ENCODE peak calls at places on chromosome 1, in nine cellular contexts. T is heart right ventricle; C is lower lobe of right lung; K is tibial artery; U is astrocyte of the spinal cord; B is neuronal stem cell; X is fibroblast of lung; F is small intestine; R is CD4-positive, alpha-beta memory T cell. E is an unnamed sample.
A peak's percentile ranks its signal among the peaks of the same experiment; 100 is the strongest.

GRCh38 chr1:7703321-7704213 is 67.5 kb upstream of the VAMP3 start:
- DNase-seq in T (no peak), C (no peak), K (peak; percentile 64), U (no peak), B (peak; percentile 51), X (no peak), F (no peak), R (peak; percentile 43), E (no peak)

GRCh38 chr1:75708910-75709309 is 15.6 kb upstream of the ACADM start:
- DNase-seq in T (no peak), C (no peak), K (no peak), U (no peak), B (no peak), X (peak; percentile 5), F (no peak), R (no peak), E (no peak)

GRCh38 chr1:55965981-55966461 is 613.3 kb downstream of the PLPP3 start:
- DNase-seq in T (no peak), C (no peak), K (no peak), U (peak; percentile 78), B (no peak), X (no peak), F (no peak), R (no peak), E (no peak)

GRCh38 chr1:202056644-202057334 is 46.4 kb downstream of the ELF3 start:
- DNase-seq in T (peak; percentile 61), C (peak; percentile 83), K (no peak), U (no peak), B (no peak), X (no peak), F (peak; percentile 93), R (no peak), E (no peak)

GRCh38 chr1:22776051-22776611 is 65.5 kb downstream of the EPHB2 start:
- DNase-seq in T (no peak), C (no peak), K (no peak), U (no peak), B (no peak), X (no peak), F (no peak), R (no peak), E (no peak)

GRCh38 chr1:45334308-45335245 is 5.4 kb upstream of the TOE1 start:
- DNase-seq in T (peak; percentile 51), C (no peak), K (no peak), U (no peak), B (no peak), X (no peak), F (no peak), R (no peak), E (peak; percentile 27)

GRCh38 chr1:20472860-20473711 is 12.9 kb downstream of the CAMK2N1 start:
- DNase-seq in T (peak; percentile 70), C (no peak), K (no peak), U (peak; percentile 28), B (peak; percentile 78), X (peak; percentile 67), F (peak; percentile 70), R (no peak), E (peak; percentile 63)

GRCh38 chr1:112337028-112337531 is 58.9 kb upstream of the CTTNBP2NL start:
- DNase-seq in T (peak; percentile 36), C (peak; percentile 56), K (no peak), U (no peak), B (no peak), X (peak; percentile 39), F (peak; percentile 19), R (no peak), E (peak; percentile 64)

GRCh38 chr1:38789498-38790169 is 69.9 kb downstream of the RRAGC start:
- DNase-seq in T (no peak), C (no peak), K (no peak), U (no peak), B (no peak), X (no peak), F (no peak), R (no peak), E (no peak)

GRCh38 chr1:57986432-57986831 is 560.1 kb downstream of the OMA1 start:
- DNase-seq in T (no peak), C (no peak), K (no peak), U (no peak), B (no peak), X (no peak), F (no peak), R (no peak), E (no peak)

GRCh38 chr1:113887776-113888175 is 395 bp upstream of the BCL2L15 start:
- DNase-seq in T (no peak), C (no peak), K (no peak), U (no peak), B (no peak), X (no peak), F (peak; percentile 89), R (no peak), E (no peak)
- H3K4me3 ChIP-seq in T (no peak overlapping the region), C (no peak overlapping the region), K (no peak overlapping the region), U (no peak overlapping the region), B (no peak overlapping the region), X (no peak overlapping the region), F (no peak overlapping the region), R (no peak overlapping the region), E (no peak overlapping the region)

GRCh38 chr1:30816211-30817082 is 58.9 kb upstream of the LAPTM5 start:
- DNase-seq in T (peak; percentile 81), C (no peak), K (peak; percentile 61), U (peak; percentile 85), B (peak; percentile 95), X (peak; percentile 83), F (no peak), R (no peak), E (peak; percentile 62)
- H3K4me3 ChIP-seq in T (no peak overlapping the region), C (no peak overlapping the region), K (no peak overlapping the region), U (no peak overlapping the region), B (peak overlapping the region; percentile 2), X (no peak overlapping the region), F (no peak overlapping the region), R (no peak overlapping the region), E (no peak overlapping the region)

GRCh38 chr1:210313046-210313445 is 15.7 kb upstream of the HHAT start:
- DNase-seq in T (no peak), C (no peak), K (no peak), U (no peak), B (no peak), X (no peak), F (no peak), R (no peak), E (no peak)

GRCh38 chr1:210315529-210315928 is 13.2 kb upstream of the HHAT start:
- DNase-seq in T (no peak), C (no peak), K (no peak), U (no peak), B (no peak), X (no peak), F (no peak), R (no peak), E (no peak)

GRCh38 chr1:210310562-210310961 is 18.1 kb upstream of the HHAT start:
- DNase-seq in T (no peak), C (no peak), K (no peak), U (no peak), B (no peak), X (no peak), F (no peak), R (no peak), E (no peak)

GRCh38 chr1:210311726-210312493 is 16.8 kb upstream of the HHAT start:
- DNase-seq in T (peak; percentile 51), C (no peak), K (no peak), U (no peak), B (no peak), X (no peak), F (no peak), R (no peak), E (no peak)
- H3K4me3 ChIP-seq in T (peak overlapping the region; percentile 48), C (peak overlapping the region; percentile 45), K (peak overlapping the region; percentile 53), U (no peak overlapping the region), B (peak overlapping the region; percentile 42), X (no peak overlapping the region), F (no peak overlapping the region), R (no peak overlapping the region), E (no peak overlapping the region)

GRCh38 chr1:11653616-11654570 is at the start of gene FBXO2:
- DNase-seq in T (no peak), C (peak; percentile 65), K (no peak), U (no peak), B (peak; percentile 51), X (no peak), F (peak; percentile 38), R (no peak), E (no peak)
- H3K4me3 ChIP-seq in T (peak within 1 kb of the TSS; percentile 66), C (peak within 1 kb of the TSS; percentile 68), K (peak within 1 kb of the TSS; percentile 73), U (peak within 1 kb of the TSS; percentile 59), B (peak within 1 kb of the TSS; percentile 74), X (peak within 1 kb of the TSS; percentile 51), F (peak within 1 kb of the TSS; percentile 75), R (peak within 1 kb of the TSS; percentile 58), E (peak within 1 kb of the TSS; percentile 59)

GRCh38 chr1:246302251-246302625 is 204.8 kb downstream of the SMYD3 start:
- DNase-seq in T (no peak), C (no peak), K (no peak), U (no peak), B (no peak), X (no peak), F (no peak), R (no peak), E (no peak)
- H3K4me3 ChIP-seq in T (no peak overlapping the region), C (no peak overlapping the region), K (no peak overlapping the region), U (no peak overlapping the region), B (no peak overlapping the region), X (no peak overlapping the region), F (no peak overlapping the region), R (no peak overlapping the region), E (no peak overlapping the region)

DNA sequence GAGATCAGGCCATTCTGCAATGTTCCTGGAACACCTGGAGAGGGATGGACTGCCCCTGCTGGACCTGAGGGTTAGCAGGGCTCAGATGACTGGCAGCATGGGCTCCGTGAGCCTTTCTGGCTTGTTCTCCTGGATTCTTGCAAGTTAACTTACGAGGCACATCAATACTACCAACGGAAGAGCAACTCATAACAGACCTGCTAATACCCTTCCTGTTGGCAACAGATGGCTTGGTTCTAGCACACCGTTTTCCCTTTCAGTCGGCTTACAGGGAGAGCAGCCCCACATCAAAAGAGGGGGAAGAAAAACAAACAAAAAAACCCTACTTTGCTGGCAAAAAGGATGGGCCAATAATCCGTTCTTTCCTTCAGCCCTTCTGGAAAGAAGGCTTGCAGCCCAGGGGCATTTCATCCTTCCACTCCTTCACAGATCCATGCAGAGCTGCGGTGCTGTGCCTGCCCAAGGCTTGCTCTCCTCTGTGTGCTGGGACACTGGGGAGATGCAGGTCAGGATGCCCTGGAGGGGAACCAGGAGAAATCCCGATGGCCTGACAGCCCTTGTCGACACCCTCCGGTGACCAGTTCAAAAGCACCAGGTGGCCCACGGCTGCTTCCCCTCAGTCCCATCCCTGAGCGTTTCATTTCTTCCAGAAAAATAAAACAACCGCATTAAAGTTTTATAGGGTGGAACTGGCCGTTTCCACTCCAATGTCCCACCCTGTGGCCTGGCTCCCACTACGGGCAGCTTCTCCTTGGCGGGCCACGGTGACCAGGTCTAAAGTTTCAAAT is 48.1 kb downstream of the SLC66A1 start:
- DNase-seq in T (no peak), C (no peak), K (no peak), U (no peak), B (no peak), X (no peak), F (no peak), R (no peak), E (no peak)
- H3K4me3 ChIP-seq in T (no peak overlapping the region), C (no peak overlapping the region), K (no peak overlapping the region), U (no peak overlapping the region), B (no peak overlapping the region), X (no peak overlapping the region), F (no peak overlapping the region), R (no peak overlapping the region), E (no peak overlapping the region)

E was measured in fibroblast of pulmonary artery.